ENCODE peak calls at places on chromosomes 13 and 19, in five cellular contexts. I is cardiac fibroblast, S is heart left ventricle, E is fibroblast of villous mesenchyme, P is foreskin fibroblast. M is an unnamed sample.
A peak's percentile ranks its signal among the peaks of the same experiment; 100 is the strongest.

GRCh38 chr19:29714371-29714952 is 599 bp downstream of the C19orf12 start:
- DNase-seq in I (no peak), S (no peak), E (peak; percentile 9), P (no peak), M (no peak)

GRCh38 chr13:113544896-113545295 is 39.7 kb upstream of the TFDP1 start:
- DNase-seq in I (no peak), S (no peak), E (no peak), P (no peak), M (no peak)

GRCh38 chr13:111531505-111531904 is 211.1 kb downstream of the TEX29 start:
- DNase-seq in I (peak; percentile 3), S (no peak), E (no peak), P (no peak), M (peak; percentile 3)

GRCh38 chr19:41265376-41266153 is 1.4 kb downstream of the HNRNPUL1 start:
- DNase-seq in I (peak; percentile 31), S (no peak), E (peak; percentile 44), P (peak; percentile 8), M (peak; percentile 25)

GRCh38 chr19:55118401-55118991 is 1.1 kb upstream of the PPP1R12C start:
- DNase-seq in I (peak; percentile 61), S (peak; percentile 84), E (no peak), P (peak; percentile 31), M (peak; percentile 50)

GRCh38 chr19:41699231-41699967 is 9.0 kb upstream of the CEACAM5 start:
- DNase-seq in I (no peak), S (no peak), E (no peak), P (no peak), M (no peak)

GRCh38 chr19:53813996-53814395 is 10.1 kb downstream of the NLRP12 start:
- DNase-seq in I (no peak), S (no peak), E (no peak), P (peak; percentile 49), M (peak; percentile 88)

GRCh38 chr19:10829967-10830366 is 6.0 kb downstream of the TMED1 start:
- DNase-seq in I (no peak), S (peak; percentile 30), E (no peak), P (no peak), M (no peak)

GRCh38 chr19:3783660-3784584 is 2.3 kb downstream of the MATK start:
- DNase-seq in I (no peak), S (no peak), E (no peak), P (no peak), M (no peak)

GRCh38 chr13:110640591-110641029 is 25.3 kb downstream of the NAXD start:
- DNase-seq in I (peak; percentile 40), S (peak; percentile 62), E (peak; percentile 28), P (peak; percentile 16), M (peak; percentile 45)

GRCh38 chr19:572891-573825 is 762 bp downstream of the BSG start:
- DNase-seq in I (peak; percentile 66), S (peak; percentile 43), E (peak; percentile 71), P (peak; percentile 60), M (peak; percentile 66)

GRCh38 chr19:1252818-1253513 is 4.6 kb downstream of the MIDN start:
- DNase-seq in I (peak; percentile 99), S (peak; percentile 96), E (peak; percentile 99), P (peak; percentile 97), M (peak; percentile 98)

GRCh38 chr19:16445238-16446107 is 26.3 kb downstream of the EPS15L1 start:
- DNase-seq in I (no peak), S (no peak), E (no peak), P (peak; percentile 46), M (peak; percentile 78)

GRCh38 chr13:38944219-38944618 is 46.4 kb downstream of the STOML3 start:
- DNase-seq in I (no peak), S (no peak), E (no peak), P (no peak), M (no peak)

GRCh38 chr19:39237200-39238184 is 7.3 kb downstream of the IFNL3 start:
- DNase-seq in I (no peak), S (no peak), E (no peak), P (no peak), M (no peak)

GRCh38 chr13:91142572-91142971 is 204.9 kb upstream of the MIR17HG start:
- DNase-seq in I (peak; percentile 36), S (no peak), E (peak; percentile 7), P (no peak), M (peak; percentile 39)

GRCh38 chr19:8526345-8527062 is 12.5 kb upstream of the ZNF414 start:
- DNase-seq in I (peak; percentile 94), S (peak; percentile 94), E (peak; percentile 91), P (peak; percentile 87), M (peak; percentile 87)

GRCh38 chr19:11106477-11106876 is 17.2 kb downstream of the LDLR start:
- DNase-seq in I (no peak), S (peak; percentile 78), E (peak; percentile 44), P (no peak), M (no peak)

GRCh38 chr19:778910-779653 is 18.2 kb upstream of the PTBP1 start:
- DNase-seq in I (peak; percentile 97), S (no peak), E (peak; percentile 99), P (peak; percentile 95), M (peak; percentile 96)

DNA sequence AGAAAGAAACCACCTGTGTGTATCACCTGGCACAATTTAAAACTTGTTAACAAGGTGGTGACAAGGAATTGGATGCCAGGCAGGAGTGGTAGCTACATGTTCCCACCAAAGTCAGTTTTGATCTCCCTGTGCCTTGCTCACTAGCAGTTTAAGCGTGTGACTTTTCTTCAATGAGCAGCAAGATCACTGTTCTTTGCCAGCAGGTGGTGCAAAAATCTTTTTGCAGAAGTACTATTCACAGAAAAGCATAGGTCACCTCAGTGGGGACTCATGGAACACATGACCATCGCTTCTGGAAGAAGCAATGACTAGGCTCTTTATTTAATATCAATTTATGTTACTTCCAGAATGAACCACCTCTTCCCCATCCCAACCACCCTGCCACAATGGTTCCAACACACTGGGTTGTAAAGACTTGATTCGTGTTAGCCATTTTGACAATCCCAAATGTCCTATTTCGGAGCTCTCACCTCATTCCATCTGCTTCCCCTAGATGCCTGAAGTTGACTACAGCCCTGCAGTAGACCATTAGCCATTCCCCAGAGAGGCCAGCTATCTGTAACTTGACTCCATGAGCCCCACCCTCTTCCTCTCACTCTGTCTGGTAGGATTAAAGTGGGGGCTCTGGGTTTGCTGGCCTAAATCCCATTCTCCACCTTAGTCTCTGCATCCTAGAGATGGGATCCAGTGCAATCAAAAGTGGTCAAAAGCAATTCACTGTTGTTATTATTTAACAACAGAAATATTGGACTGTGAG is 59.1 kb upstream of the TNFRSF19 start:
- DNase-seq in I (peak; percentile 43), S (no peak), E (peak; percentile 51), P (peak; percentile 35), M (peak; percentile 50)
- TF ChIP-seq CTCF in I (peak; percentile 16), S (peak; percentile 45), E (peak; percentile 24), P (peak; percentile 36), M (peak; percentile 25)

DNA sequence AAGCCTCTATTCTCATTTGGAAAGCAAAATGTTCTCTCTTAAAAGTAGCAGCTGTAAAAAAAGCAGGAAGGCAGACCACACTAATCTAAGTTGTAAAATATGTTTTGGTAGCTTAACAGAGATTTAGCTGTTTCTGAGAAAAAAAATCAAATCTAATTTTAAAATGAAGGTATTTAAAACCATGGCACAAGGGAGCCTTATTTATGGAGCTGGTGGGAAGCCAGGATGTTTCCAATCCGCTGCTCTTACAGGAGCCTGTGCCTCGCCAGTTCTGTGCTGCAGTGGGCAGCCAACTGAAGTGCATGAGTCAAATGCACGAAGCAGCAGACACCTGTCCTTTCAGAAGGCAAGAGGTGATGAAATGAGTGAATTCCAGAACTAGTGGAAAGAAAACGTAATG is 28.2 kb downstream of the GPC6 start:
- DNase-seq in I (no peak), S (no peak), E (peak; percentile 32), P (no peak), M (no peak)
- TF ChIP-seq CTCF in I (no peak), S (no peak), E (no peak), P (no peak), M (no peak)

DNA sequence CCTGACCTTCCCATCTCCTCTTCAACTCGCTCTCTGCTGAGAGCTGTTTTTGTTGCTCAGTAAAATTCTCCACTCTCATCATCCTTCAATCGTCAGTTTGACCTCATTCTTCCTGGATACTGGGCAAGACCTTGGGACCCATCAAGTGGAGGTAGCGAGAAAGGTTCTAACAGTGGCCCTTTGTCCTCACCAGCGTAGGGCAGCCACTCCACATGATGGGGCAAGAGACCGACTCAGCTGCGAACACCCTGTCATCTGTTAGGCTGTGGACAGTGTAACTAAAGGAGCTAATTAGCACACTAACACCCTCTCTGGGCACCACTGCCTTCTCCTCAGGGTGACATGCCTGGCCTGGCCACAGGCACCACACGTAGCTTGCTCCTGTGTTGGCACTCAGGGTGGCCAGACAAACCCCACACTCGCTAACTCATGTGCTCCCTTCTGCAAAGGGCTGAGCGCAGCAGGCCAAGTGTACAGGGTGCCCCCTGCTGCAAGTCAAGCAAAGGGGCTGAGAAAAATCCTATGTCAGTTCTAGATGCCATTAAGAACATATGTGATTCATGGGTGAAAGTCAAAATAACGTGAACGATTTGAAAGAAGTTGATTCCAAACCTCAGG is 1216.0 kb downstream of the SLITRK5 start:
- DNase-seq in I (no peak), S (no peak), E (no peak), P (no peak), M (no peak)
- TF ChIP-seq CTCF in I (no peak), S (no peak), E (no peak), P (no peak), M (no peak)

DNA sequence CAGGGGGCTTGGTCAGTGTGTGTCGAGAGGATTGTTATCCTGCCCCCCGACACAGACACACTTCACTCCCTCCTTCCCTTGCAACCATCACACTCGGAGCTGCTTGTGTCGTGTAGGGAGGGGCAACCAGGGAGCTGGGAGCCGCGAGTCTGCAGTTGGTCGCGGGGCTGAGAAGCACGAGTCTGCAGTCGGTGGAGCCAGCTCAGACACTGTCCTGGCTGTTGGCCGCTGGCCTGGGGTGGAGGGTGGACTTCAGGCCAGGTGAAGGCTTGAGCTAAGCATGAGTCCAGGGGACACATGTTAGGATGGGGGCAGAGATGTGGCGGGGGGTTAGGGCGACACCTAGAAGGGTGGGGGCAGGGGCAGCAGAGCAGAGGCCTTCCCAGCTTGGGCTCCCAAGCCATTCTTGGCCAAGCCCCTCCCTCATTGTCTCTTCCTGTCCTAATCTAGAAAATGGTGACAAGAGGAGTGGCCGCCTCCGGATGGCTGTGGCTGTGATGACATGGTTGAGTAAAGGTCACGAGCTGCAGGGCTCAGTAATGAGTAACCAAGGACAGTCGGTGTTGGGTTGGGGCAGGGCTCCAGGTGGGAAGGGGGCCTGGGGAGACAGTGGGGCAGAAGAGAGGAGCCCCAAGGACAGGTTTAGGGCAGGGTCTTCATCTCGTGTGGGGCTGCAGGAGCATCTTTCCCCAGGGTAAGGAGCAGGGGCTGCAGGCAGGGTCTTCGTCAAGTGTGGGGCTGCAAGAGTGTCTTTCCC is 8.5 kb downstream of the PPP5C start:
- DNase-seq in I (no peak), S (peak; percentile 69), E (no peak), P (no peak), M (no peak)
- TF ChIP-seq CTCF in I (no peak), S (no peak), E (no peak), P (no peak), M (no peak)

GRCh38 chr13:45683701-45684100 is 18.4 kb upstream of the CBY2 start:
- DNase-seq in I (no peak), S (no peak), E (no peak), P (no peak), M (no peak)

GRCh38 chr13:45681101-45681500 is 21.0 kb upstream of the CBY2 start:
- DNase-seq in I (no peak), S (no peak), E (no peak), P (peak; percentile 9), M (peak; percentile 58)

GRCh38 chr13:45678282-45678681 is 23.8 kb upstream of the CBY2 start:
- DNase-seq in I (no peak), S (no peak), E (no peak), P (no peak), M (no peak)

GRCh38 chr13:45682494-45683008 is 19.6 kb upstream of the CBY2 start:
- DNase-seq in I (no peak), S (no peak), E (no peak), P (no peak), M (no peak)
- TF ChIP-seq CTCF in I (no peak), S (no peak), E (no peak), P (no peak), M (no peak)